ENCODE peak calls at places on chromosomes 11 and 22, in five cellular contexts. I, N, J, Z and B are unnamed samples. For H3K36me3, the result is how much of the 10 kb centered on the place peaks cover.

GRCh38 chr22:29302402-29302680 is 4.1 kb upstream of the GAS2L1 start:
- DNase-seq in N (no peak), I (no peak), Z (no peak), J (no peak), B (no peak)

GRCh38 chr11:116110802-116111201 is 606.6 kb upstream of the CADM1 start:
- DNase-seq in N (no peak), I (no peak), Z (no peak), J (no peak), B (no peak)

GRCh38 chr11:43282607-43283440 is 29.0 kb upstream of the API5 start:
- DNase-seq in J (no peak), N (no peak), I (no peak), Z (peak), B (peak)

GRCh38 chr11:70158201-70158600 is 44.9 kb upstream of the FADD start:
- DNase-seq in I (no peak), N (no peak), Z (peak), J (no peak), B (peak)

GRCh38 chr22:38034278-38034882 is 22.8 kb upstream of the PICK1 start:
- DNase-seq in J (peak), Z (peak), I (peak), N (peak), B (peak)

GRCh38 chr22:28171135-28171534 is 252.1 kb upstream of the PITPNB start:
- DNase-seq in I (no peak), Z (peak), J (no peak), N (no peak), B (no peak)

GRCh38 chr11:132055296-132055695 is 684.9 kb downstream of the NTM start:
- DNase-seq in I (no peak), N (no peak), Z (no peak), J (no peak), B (peak)

GRCh38 chr11:117094776-117095175 is 3.5 kb downstream of the SIK3 start:
- DNase-seq in I (no peak), N (no peak), J (no peak), Z (peak), B (peak)

GRCh38 chr11:70432580-70432979 is 34.3 kb downstream of the CTTN start:
- DNase-seq in Z (no peak), J (no peak), N (no peak), I (no peak), B (no peak)

GRCh38 chr11:40104941-40105550 is 1354.4 kb downstream of the LRRC4C start:
- DNase-seq in J (no peak), N (no peak), I (no peak), Z (peak), B (no peak)

GRCh38 chr11:117882539-117882938 is 6.1 kb upstream of the FXYD6 start:
- DNase-seq in I (peak), N (no peak), Z (no peak), J (no peak), B (no peak)

GRCh38 chr11:44031549-44031948 is 16.2 kb upstream of the ACCSL start:
- DNase-seq in N (no peak), Z (no peak), I (no peak), J (no peak), B (no peak)

GRCh38 chr11:119712459-119713360 is 16.3 kb downstream of the NECTIN1 start:
- DNase-seq in Z (peak), N (no peak), I (no peak), J (no peak), B (no peak)

GRCh38 chr11:87878373-87878779 is 296.9 kb downstream of the RAB38 start:
- DNase-seq in Z (peak), J (no peak), I (no peak), N (peak), B (no peak)

GRCh38 chr22:30196141-30196866 is 50.3 kb downstream of the LIF start:
- DNase-seq in Z (peak), N (peak), I (peak), J (peak), B (peak)

DNA sequence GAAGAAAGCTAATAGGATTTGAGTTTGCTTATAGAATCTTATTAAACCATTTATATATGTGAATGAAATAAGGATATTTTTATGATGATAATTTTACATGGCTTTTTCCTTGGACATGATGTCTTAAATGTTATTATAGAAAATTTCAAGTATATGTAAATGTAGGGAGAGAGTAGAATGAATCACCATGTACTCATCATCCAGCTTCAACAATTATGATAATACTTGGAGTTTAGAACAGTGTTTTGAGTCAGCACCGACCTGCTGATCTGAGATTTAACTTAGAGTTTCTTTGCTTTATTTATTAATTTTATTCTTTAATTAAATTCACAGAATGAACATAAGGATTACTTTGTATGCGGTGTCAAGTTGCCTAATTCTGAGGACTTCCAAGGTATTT is 193.5 kb downstream of the UVRAG start:
- DNase-seq in Z (no peak), N (no peak), J (no peak), I (no peak), B (no peak)
- H3K36me3 ChIP-seq in Z (under half), N (under half), J (under half), I (under half), B (under half)

DNA sequence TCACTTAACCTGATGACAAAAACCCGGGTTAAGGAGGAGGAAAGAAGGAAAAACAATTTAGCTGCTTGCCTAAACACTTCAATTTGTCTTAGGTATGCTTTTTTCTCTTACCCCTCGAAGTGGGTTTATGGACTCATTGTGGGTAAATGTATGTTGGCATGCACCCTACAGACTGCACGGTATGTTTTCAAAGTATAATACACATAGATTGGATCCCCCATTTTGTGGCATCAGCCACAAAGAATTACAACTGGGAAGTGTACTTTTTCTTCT is 2.3 kb downstream of the YAP1 start:
- DNase-seq in N (no peak), I (no peak), J (no peak), Z (no peak), B (no peak)
- H3K4me3 ChIP-seq in N (peak), I (peak), J (peak), Z (peak), B (peak)

GRCh38 chr11:35182317-35182939 is 43.5 kb downstream of the CD44 start:
- DNase-seq in I (no peak), Z (no peak), N (no peak), J (no peak), B (no peak)
- H3K36me3 ChIP-seq in I (under half), Z (under half), N (under half), J (under half), B (half or more)

DNA sequence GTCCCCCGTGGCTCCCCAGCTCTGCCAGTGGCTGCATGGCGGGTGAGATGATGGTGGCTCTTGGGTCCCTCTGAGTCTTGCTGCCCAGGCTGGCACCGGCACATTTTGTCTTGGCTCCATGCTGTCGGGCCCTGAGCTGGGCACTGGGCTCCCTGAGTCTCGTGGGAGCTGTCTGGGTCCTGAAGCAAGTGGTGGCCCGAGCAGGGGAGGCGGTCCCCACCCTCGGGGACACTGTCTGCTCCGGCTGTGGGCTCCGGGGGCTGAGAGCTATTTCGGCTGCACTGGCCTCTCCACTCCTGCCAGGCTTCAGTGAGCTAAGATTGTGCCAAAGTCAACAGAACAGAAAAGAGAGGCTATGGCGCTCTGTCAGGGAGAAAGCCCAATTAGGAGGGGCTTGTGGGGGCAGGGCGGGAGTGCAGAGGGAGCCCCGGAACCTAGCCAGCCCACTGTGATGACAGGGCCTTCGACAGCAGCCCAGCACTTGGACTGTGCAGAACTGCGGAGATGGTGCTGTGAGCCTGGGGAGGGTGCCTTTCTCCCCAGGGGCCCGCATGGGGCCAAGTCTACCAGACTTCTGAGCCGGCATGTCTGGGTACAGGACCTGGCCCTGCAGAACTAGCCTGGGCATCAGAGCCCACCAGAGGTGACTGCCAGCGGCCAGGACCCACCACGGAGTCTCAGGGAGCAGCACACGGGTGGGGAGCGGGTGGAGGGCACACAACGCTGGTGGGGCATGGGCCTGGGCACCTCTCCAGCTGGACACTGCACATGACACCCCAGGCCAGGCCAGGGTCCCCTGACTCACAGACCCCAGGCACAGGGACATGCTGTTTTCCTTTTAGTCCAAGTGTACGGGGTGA is 38.0 kb downstream of the RTN4R start:
- DNase-seq in I (no peak), N (no peak), J (peak), Z (no peak), B (no peak)
- H3K4me3 ChIP-seq in I (no peak), N (no peak), J (no peak), Z (no peak), B (no peak)

DNA sequence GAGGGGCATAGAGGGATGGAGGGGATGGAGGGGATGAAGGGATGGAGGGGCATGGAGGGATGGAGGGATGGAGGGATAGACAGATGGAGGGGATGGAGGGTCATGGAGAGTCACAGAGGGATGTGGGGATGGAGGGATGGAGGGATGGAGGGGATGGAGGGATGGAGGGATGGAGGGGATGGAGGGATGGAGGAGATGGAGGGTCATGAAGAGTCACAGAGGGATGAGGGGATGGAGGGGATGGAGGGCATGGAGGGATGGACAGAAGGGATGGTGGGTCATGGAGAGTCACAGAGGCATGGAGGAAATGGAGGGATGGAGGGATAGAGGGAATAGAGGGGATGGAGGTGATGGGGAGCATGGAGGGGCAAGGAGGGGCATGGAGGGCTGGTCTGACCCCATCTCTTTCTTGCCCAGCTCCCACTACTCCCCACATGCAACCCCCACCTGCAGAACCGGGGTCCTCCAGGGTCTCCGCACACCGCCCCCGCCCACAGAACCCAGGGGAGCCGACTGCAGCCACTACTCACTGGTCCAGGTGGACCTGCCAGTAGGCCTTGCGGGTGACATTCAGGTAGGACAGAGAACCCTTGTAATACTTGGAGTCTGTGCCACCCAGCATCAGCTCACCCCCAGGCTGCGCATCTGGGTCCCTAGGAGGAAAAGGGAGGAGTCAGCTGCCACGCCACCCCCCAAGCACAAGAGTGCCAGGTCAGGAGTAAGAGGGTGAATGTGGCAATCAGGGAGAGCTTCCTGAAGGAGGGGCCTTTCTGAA is 4.2 kb upstream of the IFITM10 start:
- DNase-seq in N (no peak), Z (no peak), J (no peak), I (no peak), B (no peak)
- H3K36me3 ChIP-seq in N (under half), Z (under half), J (half or more), I (under half), B (under half)

GRCh38 chr11:64866173-64866491 is 12.3 kb downstream of the EHD1 start:
- DNase-seq in N (no peak), I (no peak), J (no peak), Z (no peak), B (no peak)
- H3K4me3 ChIP-seq in N (no peak), I (no peak), J (no peak), Z (no peak), B (no peak)